ENCODE peak calls at places on chromosomes 13 and 19, in four cellular contexts. L is H9, C is cardiac fibroblast, J is MCF 10A. O is an unnamed sample.

GRCh38 chr19:42628411-42629135 is 33.8 kb upstream of the CEACAM8 start:
- DNase-seq in L (no peak), C (no peak), J (no peak), O (no peak)

GRCh38 chr13:31110617-31111016 is 51.1 kb downstream of the HSPH1 start:
- DNase-seq in L (no peak), C (no peak), J (no peak), O (no peak)

GRCh38 chr19:51365211-51366049 is 758 bp downstream of the ETFB start:
- DNase-seq in L (no peak), C (peak; percentile 66), J (peak; percentile 54), O (no peak)

GRCh38 chr13:80509264-80509663 is 168.3 kb upstream of the SPRY2 start:
- DNase-seq in L (no peak), C (no peak), J (peak; percentile 16), O (no peak)

GRCh38 chr13:23608704-23609413 is 38.6 kb downstream of the TNFRSF19 start:
- DNase-seq in L (no peak), C (peak; percentile 28), J (no peak), O (no peak)

GRCh38 chr13:113364371-113364932 is 522 bp upstream of the GRTP1 start:
- DNase-seq in L (no peak), C (no peak), J (no peak), O (no peak)

GRCh38 chr19:28999733-29000433 is 213.1 kb downstream of the UQCRFS1 start:
- DNase-seq in L (no peak), C (no peak), J (no peak), O (no peak)

GRCh38 chr13:113855012-113855921 is 8.6 kb downstream of the GAS6 start:
- DNase-seq in L (peak; percentile 16), C (no peak), J (no peak), O (no peak)

GRCh38 chr13:25977216-25977615 is 74.6 kb downstream of the SHISA2 start:
- DNase-seq in L (peak; percentile 94), C (no peak), J (no peak), O (peak; percentile 37)

GRCh38 chr13:46142692-46143238 is 37.9 kb upstream of the CPB2 start:
- DNase-seq in L (no peak), C (no peak), J (no peak), O (no peak)

GRCh38 chr19:18473003-18473705 is 35.2 kb upstream of the ISYNA1 start:
- DNase-seq in L (no peak), C (no peak), J (no peak), O (no peak)

GRCh38 chr13:46492946-46493345 is 60.0 kb upstream of the LRCH1 start:
- DNase-seq in L (no peak), C (peak; percentile 74), J (peak; percentile 55), O (no peak)

GRCh38 chr19:6580313-6580712 is 10.6 kb downstream of the CD70 start:
- DNase-seq in L (no peak), C (peak; percentile 20), J (peak; percentile 98), O (no peak)

GRCh38 chr19:34838248-34838647 is 65.2 kb upstream of the ZNF599 start:
- DNase-seq in L (no peak), C (peak; percentile 25), J (no peak), O (peak; percentile 4)

GRCh38 chr13:102400619-102401125 is 1.2 kb downstream of the FGF14 start:
- DNase-seq in L (peak; percentile 37), C (no peak), J (no peak), O (peak; percentile 17)

GRCh38 chr13:21735621-21736401 is 64.9 kb downstream of the FGF9 start:
- DNase-seq in L (no peak), C (no peak), J (no peak), O (no peak)

GRCh38 chr19:48403606-48404005 is 10.1 kb downstream of the GRIN2D start:
- DNase-seq in L (peak; percentile 86), C (peak; percentile 75), J (peak; percentile 48), O (peak; percentile 55)

GRCh38 chr19:38974599-38975213 is 836 bp downstream of the FBXO17 start:
- DNase-seq in L (no peak), C (peak; percentile 35), J (no peak), O (no peak)

GRCh38 chr19:18274776-18275356 is 614 bp upstream of the IQCN start:
- DNase-seq in L (peak; percentile 73), C (peak; percentile 92), J (peak; percentile 94), O (peak; percentile 30)

GRCh38 chr19:31408460-31409124 is 59.4 kb upstream of the TSHZ3 start:
- DNase-seq in L (no peak), C (peak; percentile 97), J (peak; percentile 7), O (peak; percentile 82)

GRCh38 chr19:56294557-56294956 is 20.1 kb downstream of the ZSCAN5A start:
- DNase-seq in L (no peak), C (no peak), J (peak; percentile 43), O (peak; percentile 91)

GRCh38 chr19:18020212-18021067 is 12.5 kb downstream of the ARRDC2 start:
- DNase-seq in L (no peak), C (peak; percentile 66), J (peak; percentile 58), O (no peak)

GRCh38 chr19:1668339-1669123 is 16.1 kb upstream of the TCF3 start:
- DNase-seq in L (no peak), C (peak; percentile 21), J (no peak), O (no peak)

GRCh38 chr19:35828694-35829301 is 16.2 kb upstream of the PRODH2 start:
- DNase-seq in L (peak; percentile 82), C (peak; percentile 68), J (peak; percentile 62), O (peak; percentile 51)

GRCh38 chr19:14959263-14959662 is 18.0 kb downstream of the OR7C2 start:
- DNase-seq in L (no peak), C (no peak), J (no peak), O (no peak)

GRCh38 chr13:50125306-50125555 is 110.0 kb downstream of the KCNRG start:
- DNase-seq in L (no peak), C (no peak), J (no peak), O (no peak)

GRCh38 chr13:102905905-102906304 is 60.1 kb downstream of the ERCC5 start:
- DNase-seq in L (no peak), C (no peak), J (no peak), O (no peak)

GRCh38 chr13:40563350-40564125 is 102.9 kb downstream of the FOXO1 start:
- DNase-seq in L (no peak), C (peak; percentile 69), J (no peak), O (no peak)

GRCh38 chr13:37295046-37295445 is 189.6 kb upstream of the CSNK1A1L start:
- DNase-seq in L (no peak), C (peak; percentile 68), J (peak; percentile 65), O (no peak)

GRCh38 chr19:35695895-35696422 is 8.4 kb upstream of the ZBTB32 start:
- DNase-seq in L (no peak), C (no peak), J (no peak), O (no peak)

GRCh38 chr19:931860-932646 is 6.2 kb downstream of the ARID3A start:
- DNase-seq in L (no peak), C (no peak), J (no peak), O (no peak)

GRCh38 chr13:109577191-109577700 is 209.1 kb downstream of the IRS2 start:
- DNase-seq in L (no peak), C (no peak), J (no peak), O (no peak)

GRCh38 chr13:28754698-28755545 is 36.2 kb upstream of the SLC46A3 start:
- DNase-seq in L (peak; percentile 67), C (peak; percentile 67), J (peak; percentile 11), O (no peak)

GRCh38 chr13:44211286-44211685 is 162.3 kb upstream of the SERP2 start:
- DNase-seq in L (no peak), C (no peak), J (no peak), O (no peak)

GRCh38 chr19:4375620-4376228 is 24.6 kb downstream of the SH3GL1 start:
- DNase-seq in L (no peak), C (peak; percentile 85), J (peak; percentile 70), O (peak; percentile 61)
- TF ChIP-seq CTCF in L (peak; percentile 58), C (peak; percentile 45), J (no peak), O (peak; percentile 48)

GRCh38 chr19:45467115-45467455 is 711 bp upstream of the FOSB start:
- DNase-seq in L (no peak), C (no peak), J (peak; percentile 18), O (no peak)
- TF ChIP-seq CTCF in L (no peak), C (no peak), J (no peak), O (no peak)

GRCh38 chr19:16184665-16185122 is 516 bp upstream of the FAM32A start:
- DNase-seq in L (no peak), C (no peak), J (no peak), O (no peak)

GRCh38 chr19:16190198-16190597 is 5.0 kb downstream of the FAM32A start:
- DNase-seq in L (no peak), C (no peak), J (no peak), O (no peak)

GRCh38 chr19:16188521-16188920 is 3.3 kb downstream of the FAM32A start:
- DNase-seq in L (no peak), C (no peak), J (no peak), O (no peak)

GRCh38 chr19:16185123-16185924 is at the start of gene FAM32A:
- DNase-seq in L (peak; percentile 99), C (peak; percentile 99), J (peak; percentile 100), O (peak; percentile 95)

GRCh38 chr19:16185925-16186234 is 670 bp downstream of the FAM32A start:
- DNase-seq in L (no peak), C (no peak), J (no peak), O (no peak)
- TF ChIP-seq CTCF in L (peak; percentile 70), C (peak; percentile 43), J (peak; percentile 34), O (peak; percentile 43)

GRCh38 chr19:44530777-44531176 is 1.3 kb upstream of the CEACAM20 start:
- DNase-seq in L (no peak), C (peak; percentile 48), J (peak; percentile 24), O (no peak)
- TF ChIP-seq CTCF in L (no peak), C (no peak), J (no peak), O (no peak)

GRCh38 chr13:78719367-78719766 is 60.4 kb upstream of the OBI1 start:
- DNase-seq in L (no peak), C (no peak), J (no peak), O (no peak)

GRCh38 chr13:78722700-78723099 is 63.7 kb upstream of the OBI1 start:
- DNase-seq in L (no peak), C (no peak), J (no peak), O (no peak)
- TF ChIP-seq CTCF in L (no peak), C (no peak), J (no peak), O (no peak)

GRCh38 chr13:71240906-71241305 is 626.1 kb downstream of the DACH1 start:
- DNase-seq in L (no peak), C (peak; percentile 34), J (peak; percentile 3), O (no peak)
- TF ChIP-seq CTCF in L (peak; percentile 61), C (peak; percentile 67), J (peak; percentile 28), O (no peak)

DNA sequence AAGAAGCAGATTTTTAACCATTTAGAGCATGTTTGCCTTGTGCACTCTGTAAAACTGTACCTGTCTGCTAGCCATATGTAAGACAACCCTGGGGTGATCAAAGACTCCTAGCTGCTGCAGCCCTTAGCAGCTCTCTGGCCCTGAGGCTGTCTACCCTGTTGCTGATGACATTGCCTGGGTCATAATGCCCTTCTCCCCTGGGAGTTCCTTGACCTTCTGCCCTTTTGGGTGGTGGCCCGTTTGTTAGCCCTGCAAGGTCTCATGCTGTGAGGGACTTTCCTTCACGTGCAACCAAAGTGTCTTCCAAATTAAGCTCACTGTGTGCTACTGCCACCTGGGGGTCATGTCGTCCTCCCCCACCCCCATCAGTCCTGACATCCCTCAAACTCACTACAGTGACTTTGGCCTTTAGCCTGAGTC is 7.4 kb downstream of the GPC6 start:
- DNase-seq in L (peak; percentile 73), C (no peak), J (peak; percentile 50), O (no peak)
- TF ChIP-seq CTCF in L (peak; percentile 67), C (no peak), J (no peak), O (peak; percentile 33)

O was measured in foreskin keratinocyte.